ENCODE peak calls at places on chromosome 20, in nine cellular contexts. M is NCI-H1417; F is adrenal gland; W is stimulated activated CD4-positive, alpha-beta T cell treated with anti-CD3 and anti-CD28 coated beads, Interleukin-2, amount 100 ng/mL, for 48 hours; S is NCI-H1092; Z is endothelial cell; U is fibroblast of mammary gland; Q is activated naive CD8-positive, alpha-beta T cell treated with anti-CD3 and anti-CD28 coated beads, Interleukin-2, amount 50 U/mL, for 24 hours; G is posterior cingulate gyrus. V is an unnamed sample.

GRCh38 chr20:57751411-57751810 is 41.6 kb upstream of the PMEPA1 start:
- DNase-seq in Z (no peak), M (no peak), U (no peak), W (no peak), F (no peak), Q (no peak), S (no peak), G (no peak), V (no peak)

GRCh38 chr20:36832791-36833190 is 43.1 kb upstream of the TLDC2 start:
- DNase-seq in M (no peak), Q (no peak), U (no peak), W (no peak), F (no peak), Z (no peak), S (no peak), G (no peak), V (no peak)

GRCh38 chr20:4610871-4611270 is 110.8 kb upstream of the PRND start:
- DNase-seq in Z (no peak), W (no peak), Q (no peak), G (no peak), S (no peak), F (no peak), U (no peak), M (no peak), V (no peak)

GRCh38 chr20:18778993-18779392 is 34.6 kb upstream of the SCP2D1 start:
- DNase-seq in M (no peak), F (no peak), W (no peak), Q (no peak), S (no peak), U (no peak), G (no peak), Z (no peak), V (no peak)

GRCh38 chr20:63519765-63520593 is 586 bp upstream of the PPDPF start:
- DNase-seq in W (peak), M (peak), Z (peak), F (no peak), Q (peak), U (no peak), G (no peak), S (no peak), V (peak)

GRCh38 chr20:61730631-61731362 is 334.9 kb downstream of the TAF4 start:
- DNase-seq in Q (no peak), U (no peak), F (no peak), W (no peak), S (no peak), M (no peak), Z (no peak), G (no peak), V (no peak)

GRCh38 chr20:41228858-41229257 is 88.7 kb downstream of the ZHX3 start:
- DNase-seq in F (no peak), Z (no peak), W (no peak), S (no peak), G (no peak), Q (no peak), U (peak), M (no peak), V (no peak)

GRCh38 chr20:5784735-5785134 is 34.5 kb downstream of the SHLD1 start:
- DNase-seq in F (no peak), M (no peak), Z (no peak), Q (no peak), U (no peak), G (no peak), S (no peak), W (no peak), V (no peak)

GRCh38 chr20:52684911-52685310 is 287.2 kb upstream of the TSHZ2 start:
- DNase-seq in Q (no peak), F (no peak), W (no peak), U (peak), G (no peak), Z (no peak), S (no peak), M (no peak), V (no peak)

GRCh38 chr20:64110411-64111068 is 3.2 kb upstream of the NPBWR2 start:
- DNase-seq in G (no peak), W (no peak), Q (no peak), S (no peak), M (no peak), U (no peak), Z (no peak), F (no peak), V (no peak)

GRCh38 chr20:24316731-24317130 is 152.7 kb upstream of the SYNDIG1 start:
- DNase-seq in U (no peak), M (no peak), G (no peak), Q (no peak), W (no peak), F (no peak), S (no peak), Z (no peak), V (no peak)

GRCh38 chr20:31966991-31967655 is 828 bp upstream of the XKR7 start:
- DNase-seq in M (peak), G (no peak), F (no peak), S (no peak), W (no peak), Z (no peak), Q (no peak), U (no peak), V (no peak)

GRCh38 chr20:6588296-6588695 is 179.2 kb upstream of the BMP2 start:
- DNase-seq in Z (no peak), M (peak), S (peak), Q (no peak), W (no peak), U (peak), G (no peak), F (peak), V (peak)

GRCh38 chr20:57315083-57315963 is 14.3 kb upstream of the SPO11 start:
- DNase-seq in S (no peak), G (no peak), Q (no peak), F (no peak), W (no peak), Z (no peak), M (no peak), U (no peak), V (no peak)

GRCh38 chr20:54218470-54218869 is 10.6 kb downstream of the PFDN4 start:
- DNase-seq in F (no peak), U (no peak), Z (no peak), M (no peak), S (no peak), G (no peak), Q (no peak), W (no peak), V (peak)

GRCh38 chr20:39878809-39879208 is 810.2 kb downstream of the MAFB start:
- DNase-seq in Z (no peak), Q (no peak), M (peak), U (peak), W (no peak), F (peak), S (no peak), G (no peak), V (no peak)

GRCh38 chr20:7220755-7221154 is 453.3 kb downstream of the BMP2 start:
- DNase-seq in Z (no peak), F (no peak), G (no peak), M (no peak), U (no peak), W (no peak), Q (no peak), S (no peak), V (no peak)

GRCh38 chr20:46087161-46087560 is 2.6 kb downstream of the NCOA5 start:
- DNase-seq in U (peak), S (no peak), W (no peak), M (peak), G (no peak), Q (no peak), F (peak), Z (no peak), V (peak)

GRCh38 chr20:59566631-59567524 is 37.5 kb upstream of the PHACTR3 start:
- DNase-seq in G (no peak), M (no peak), U (no peak), F (no peak), W (no peak), Q (no peak), Z (no peak), S (no peak), V (no peak)

GRCh38 chr20:9143926-9144325 is 75.0 kb downstream of the PLCB4 start:
- DNase-seq in Z (no peak), W (no peak), M (no peak), G (no peak), F (no peak), Q (no peak), S (no peak), U (peak), V (no peak)

GRCh38 chr20:59291740-59292139 is 8.7 kb upstream of the EDN3 start:
- DNase-seq in Z (no peak), F (no peak), M (peak), Q (no peak), U (no peak), W (no peak), G (no peak), S (no peak), V (no peak)

GRCh38 chr20:36611625-36612024 is 6.0 kb downstream of the RAB5IF start:
- DNase-seq in S (no peak), G (no peak), U (no peak), Q (no peak), F (no peak), Z (no peak), W (no peak), M (no peak), V (no peak)

GRCh38 chr20:62413896-62414481 is 6.9 kb upstream of the CABLES2 start:
- DNase-seq in U (no peak), F (no peak), Z (peak), M (no peak), W (no peak), Q (no peak), G (no peak), S (no peak), V (no peak)

GRCh38 chr20:32457476-32457986 is 99.4 kb downstream of the ASXL1 start:
- DNase-seq in Q (no peak), W (no peak), G (peak), M (peak), U (peak), S (peak), Z (peak), F (peak), V (peak)

V was measured in fibroblast of pulmonary artery.